ENCODE peak calls at places on chromosomes 4 and X, in eight cellular contexts. I is astrocyte, E is PC-9, U is GM23338, F is cardiac muscle cell, H is PC-3, T is stomach, J is fibroblast of lung. B is an unnamed sample.

GRCh38 chr4:134313591-134313990 is 112.0 kb upstream of the PABPC4L start:
- DNase-seq in E (no peak), U (no peak), T (no peak), H (no peak), F (no peak), J (no peak), I (peak), B (no peak)

GRCh38 chr4:25233737-25234389 is at the start of gene PI4K2B:
- DNase-seq in I (peak), J (peak), T (peak), E (peak), F (peak), U (peak), H (peak), B (peak)

GRCh38 chr4:24857996-24858395 is 54.8 kb downstream of the CCDC149 start:
- DNase-seq in I (peak), E (no peak), U (no peak), F (peak), H (no peak), T (no peak), J (peak), B (no peak)

GRCh38 chr4:12421364-12421763 is 992.7 kb upstream of the HS3ST1 start:
- DNase-seq in U (no peak), H (no peak), J (no peak), E (no peak), T (no peak), I (no peak), F (no peak), B (no peak)

GRCh38 chr4:930827-931193 is 1.3 kb downstream of the GAK start:
- DNase-seq in E (no peak), J (no peak), U (no peak), I (no peak), H (peak), F (no peak), T (no peak), B (no peak)

GRCh38 chr4:188439641-188440311 is 300.5 kb downstream of the TRIML1 start:
- DNase-seq in U (no peak), T (peak), F (peak), E (no peak), H (peak), J (peak), I (no peak), B (peak)

GRCh38 chr4:16133406-16133805 is 49.6 kb upstream of the PROM1 start:
- DNase-seq in E (no peak), J (no peak), T (no peak), U (no peak), F (no peak), I (no peak), H (no peak), B (no peak)

GRCh38 chr4:94208918-94209317 is 1.3 kb downstream of the SMARCAD1 start:
- DNase-seq in F (no peak), U (no peak), H (no peak), T (no peak), I (no peak), J (no peak), E (no peak), B (no peak)

GRCh38 chr4:26331380-26331945 is 10.6 kb downstream of the RBPJ start:
- DNase-seq in H (no peak), T (no peak), F (no peak), U (no peak), I (no peak), E (no peak), J (no peak), B (no peak)

GRCh38 chr4:69026974-69027373 is 69.3 kb upstream of the UGT2B7 start:
- DNase-seq in H (no peak), E (no peak), U (no peak), I (no peak), J (no peak), T (no peak), F (no peak), B (no peak)

GRCh38 chr4:69025999-69026387 is 70.3 kb upstream of the UGT2B7 start:
- DNase-seq in I (no peak), F (no peak), J (no peak), E (no peak), H (no peak), T (no peak), U (no peak), B (no peak)

DNA sequence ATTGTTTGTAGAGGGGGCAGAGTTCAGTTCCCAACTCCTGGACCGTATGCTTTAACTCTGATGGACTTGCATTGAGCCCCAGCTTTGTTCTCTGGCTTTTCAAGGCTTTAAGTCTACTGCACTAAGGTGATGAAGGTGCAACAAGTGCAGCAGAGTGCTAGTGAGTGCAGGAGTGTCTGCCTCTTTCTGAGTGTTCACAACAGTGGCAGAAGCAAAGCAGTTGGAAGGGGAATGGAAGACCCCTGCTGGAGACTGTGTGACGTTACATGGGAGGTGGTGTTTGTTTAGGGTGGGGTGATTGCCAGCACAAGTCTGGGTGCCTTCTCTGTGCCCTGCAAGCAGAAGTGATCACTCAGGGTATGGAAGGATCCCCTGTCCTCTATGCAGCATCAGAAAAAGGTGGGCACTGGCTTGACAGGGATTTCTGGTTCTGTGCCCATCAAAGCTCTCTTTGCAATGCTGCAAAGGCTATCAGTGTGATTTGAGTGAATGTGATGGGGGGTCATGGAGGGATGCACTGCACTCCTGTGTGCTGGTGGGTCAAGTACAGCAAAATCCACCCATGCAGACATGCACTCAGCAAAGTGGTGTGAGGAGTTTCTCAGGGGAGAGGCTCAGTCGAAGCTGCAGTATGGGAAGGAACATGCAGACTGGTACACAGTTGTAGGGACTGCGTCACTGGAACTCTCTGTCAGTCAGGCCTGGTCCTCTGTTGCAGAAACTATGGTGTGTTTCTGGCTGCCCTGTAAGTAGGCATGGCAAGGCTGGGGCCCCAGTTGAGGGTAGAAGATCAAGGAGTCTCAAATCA is 70.9 kb upstream of the UGT2B7 start:
- DNase-seq in H (peak), U (peak), I (no peak), J (no peak), T (no peak), F (peak), E (no peak), B (no peak)
- TF ChIP-seq CTCF in H (peak), U (peak), I (no peak), J (no peak), T (no peak), F (no peak), E (peak), B (no peak)

GRCh38 chr4:110208419-110208818 is 10.0 kb upstream of the ELOVL6 start:
- DNase-seq in F (no peak), U (no peak), T (no peak), E (peak), I (no peak), J (no peak), H (no peak), B (no peak)
- H3K27ac ChIP-seq in F (no peak), U (no peak), T (no peak), E (no peak), I (no peak), J (no peak), H (no peak), B (no peak)

GRCh38 chr4:52904421-52904820 is 42.3 kb downstream of the RASL11B start:
- DNase-seq in E (no peak), F (no peak), I (peak), H (no peak), J (no peak), T (no peak), U (no peak), B (no peak)
- TF ChIP-seq CTCF in E (no peak), F (no peak), I (no peak), H (no peak), J (no peak), T (no peak), U (no peak), B (no peak)

GRCh38 chrX:107721966-107722707 is 53.5 kb downstream of the TSC22D3 start:
- DNase-seq in T (no peak), F (no peak), H (no peak), E (peak), I (no peak), J (no peak), U (no peak), B (no peak)
- H3K27ac ChIP-seq in T (peak), F (no peak), H (no peak), E (no peak), I (no peak), J (no peak), U (no peak), B (peak)

GRCh38 chrX:2875798-2876399 is 47.2 kb downstream of the GYG2 start:
- DNase-seq in J (peak), I (no peak), T (no peak), H (peak), F (no peak), E (no peak), U (peak), B (no peak)
- TF ChIP-seq CTCF in J (peak), I (peak), T (peak), H (peak), F (peak), E (peak), U (peak), B (peak)

GRCh38 chr4:74545488-74545887 is 100.6 kb downstream of the AREG start:
- DNase-seq in H (peak), E (no peak), I (no peak), U (no peak), T (peak), F (no peak), J (no peak), B (peak)

GRCh38 chr4:74543247-74543670 is 98.3 kb downstream of the AREG start:
- DNase-seq in F (no peak), T (no peak), I (peak), J (no peak), U (no peak), H (no peak), E (no peak), B (no peak)

GRCh38 chr4:74546020-74546419 is 101.1 kb downstream of the AREG start:
- DNase-seq in T (no peak), E (no peak), I (peak), U (peak), J (no peak), H (no peak), F (no peak), B (peak)

GRCh38 chr4:74543983-74544382 is 99.0 kb downstream of the AREG start:
- DNase-seq in H (no peak), J (peak), U (no peak), E (no peak), I (peak), F (no peak), T (no peak), B (no peak)

DNA sequence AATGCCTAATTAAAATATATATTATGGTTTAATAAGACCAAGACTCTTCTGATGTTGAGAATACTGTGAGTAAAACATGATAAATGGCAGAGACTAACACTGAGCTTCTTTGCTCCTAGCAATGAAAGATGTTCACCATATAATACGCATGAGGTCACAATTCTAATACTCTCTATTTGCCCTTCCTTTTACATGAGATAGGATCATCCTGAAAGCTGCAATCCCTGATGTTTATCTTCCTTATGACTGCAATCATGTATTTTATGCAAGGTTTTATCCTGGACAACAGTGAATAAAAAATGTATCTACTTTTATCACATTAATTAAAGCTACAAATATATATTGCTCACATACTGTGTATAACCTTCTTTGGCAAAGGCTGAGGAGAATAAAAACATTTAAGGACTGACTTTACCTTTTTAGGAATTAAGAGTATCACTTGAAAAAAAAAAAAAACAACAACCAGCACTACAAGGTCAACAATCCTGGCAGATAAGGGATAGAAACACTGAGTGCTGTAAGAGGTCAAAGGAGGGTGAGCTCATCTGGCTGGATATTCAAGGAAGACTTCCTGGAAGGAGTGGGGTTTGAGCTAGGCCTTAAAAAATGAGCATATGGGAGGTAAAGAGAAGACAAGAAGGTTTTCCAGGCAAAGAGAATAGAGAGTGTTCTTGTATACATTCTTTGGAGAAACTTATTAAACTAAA is 99.9 kb downstream of the AREG start:
- DNase-seq in T (no peak), F (no peak), E (peak), J (no peak), I (no peak), H (no peak), U (no peak), B (no peak)
- H3K27ac ChIP-seq in T (no peak), F (no peak), E (peak), J (no peak), I (no peak), H (no peak), U (peak), B (no peak)

GRCh38 chr4:158715787-158716186 is 7.4 kb downstream of the PPID start:
- DNase-seq in T (no peak), I (no peak), H (no peak), E (no peak), F (no peak), U (no peak), J (no peak), B (no peak)

GRCh38 chr4:158714937-158715336 is 8.3 kb downstream of the PPID start:
- DNase-seq in J (no peak), I (no peak), F (no peak), U (no peak), T (no peak), E (no peak), H (no peak), B (no peak)

DNA sequence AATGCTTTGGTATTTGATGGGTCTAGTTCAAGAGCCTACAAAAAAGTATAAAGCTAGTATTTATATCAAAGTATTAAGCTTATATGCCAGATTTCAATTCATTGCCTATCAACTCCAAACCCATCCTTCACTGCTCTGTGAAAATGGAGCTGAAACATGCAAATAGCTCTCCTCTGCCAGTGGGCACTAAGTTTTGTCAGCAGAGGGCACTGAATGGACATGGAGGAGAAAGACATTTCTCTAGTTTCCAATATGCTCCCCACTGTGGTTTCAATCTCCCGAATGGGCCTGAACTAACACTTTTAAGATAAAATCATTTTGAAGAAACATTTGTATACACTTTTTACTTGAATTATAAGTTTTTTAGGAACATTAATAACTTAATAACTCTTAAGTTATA is 12.4 kb downstream of the PPID start:
- DNase-seq in I (peak), U (no peak), J (peak), H (peak), T (no peak), E (no peak), F (no peak), B (no peak)
- TF ChIP-seq CTCF in I (no peak), U (peak), J (no peak), H (peak), T (no peak), E (no peak), F (peak), B (peak)

GRCh38 chr4:6783111-6783981 is 819 bp downstream of the KIAA0232 start:
- DNase-seq in H (peak), T (peak), I (peak), E (peak), J (peak), F (peak), U (peak), B (peak)

GRCh38 chr4:6782147-6782845 is at the start of gene KIAA0232:
- DNase-seq in T (peak), I (peak), U (peak), H (peak), E (peak), J (peak), F (peak), B (peak)

GRCh38 chr4:6788123-6788522 is 5.6 kb downstream of the KIAA0232 start:
- DNase-seq in E (no peak), F (no peak), H (no peak), U (no peak), I (no peak), J (no peak), T (no peak), B (no peak)

GRCh38 chr4:6782846-6783110 is 251 bp downstream of the KIAA0232 start:
- DNase-seq in I (no peak), F (no peak), J (no peak), E (no peak), U (no peak), H (no peak), T (no peak), B (no peak)

DNA sequence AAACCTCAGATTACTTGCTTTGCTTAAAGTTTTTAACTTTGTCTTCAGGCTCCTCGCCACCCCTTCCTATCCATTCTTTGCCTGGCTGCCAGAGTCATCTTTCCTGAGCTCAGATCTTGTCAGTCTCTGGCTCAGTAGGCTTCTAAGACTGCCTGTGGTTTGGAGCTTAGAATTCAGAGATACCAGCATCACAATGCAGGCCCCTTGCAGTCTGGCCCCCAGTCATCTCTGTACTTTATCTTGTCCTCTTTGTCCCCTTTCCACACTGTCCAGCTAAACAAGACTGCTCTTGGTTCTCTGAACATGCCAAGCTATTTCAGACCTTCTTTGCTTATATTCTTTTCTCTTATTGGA is 3.0 kb downstream of the KIAA0232 start:
- DNase-seq in J (no peak), I (no peak), E (no peak), H (no peak), F (no peak), U (no peak), T (no peak), B (no peak)
- H3K27ac ChIP-seq in J (no peak), I (no peak), E (no peak), H (no peak), F (no peak), U (no peak), T (no peak), B (no peak)

GRCh38 chr4:42066402-42066801 is 76.1 kb downstream of the SLC30A9 start:
- DNase-seq in H (no peak), U (no peak), I (no peak), J (no peak), T (no peak), F (no peak), E (no peak), B (no peak)
- TF ChIP-seq CTCF in H (no peak), U (no peak), I (no peak), J (no peak), T (no peak), F (no peak), E (no peak), B (no peak)